ENCODE peak calls at places on chromosome 4, in four cellular contexts. X is choroid plexus epithelial cell, C is HFF-Myc, P is GM06990. Z is an unnamed sample.

GRCh38 chr4:83867221-83867620 is 331.3 kb downstream of the GPAT3 start:
- DNase-seq in X (no peak), C (no peak), P (no peak), Z (no peak)

GRCh38 chr4:38310446-38311043 is 350.3 kb downstream of the PTTG2 start:
- DNase-seq in X (no peak), C (no peak), P (peak), Z (no peak)

GRCh38 chr4:72302981-72303704 is 265.9 kb downstream of the ADAMTS3 start:
- DNase-seq in X (peak), C (no peak), P (no peak), Z (peak)

GRCh38 chr4:66569228-66569627 is 898.9 kb upstream of the EPHA5 start:
- DNase-seq in X (no peak), C (no peak), P (no peak), Z (no peak)

GRCh38 chr4:25759101-25759500 is 103.5 kb downstream of the SLC34A2 start:
- DNase-seq in X (no peak), C (no peak), P (no peak), Z (no peak)

GRCh38 chr4:89904524-89904923 is 9.9 kb downstream of the MMRN1 start:
- DNase-seq in X (no peak), C (no peak), P (no peak), Z (no peak)

GRCh38 chr4:67106846-67107467 is 438.3 kb downstream of the CENPC start:
- DNase-seq in X (peak), C (no peak), P (no peak), Z (no peak)

GRCh38 chr4:27791640-27792039 is 931.0 kb downstream of the STIM2 start:
- DNase-seq in X (peak), C (no peak), P (no peak), Z (peak)

GRCh38 chr4:90328558-90328957 is 201.4 kb downstream of the CCSER1 start:
- DNase-seq in X (peak), C (no peak), P (no peak), Z (peak)

GRCh38 chr4:85862896-85863295 is 387.9 kb downstream of the ARHGAP24 start:
- DNase-seq in X (no peak), C (no peak), P (no peak), Z (no peak)

GRCh38 chr4:13912436-13912835 is 284.9 kb upstream of the BOD1L1 start:
- DNase-seq in X (peak), C (no peak), P (no peak), Z (no peak)

GRCh38 chr4:185383451-185383850 is 12.3 kb downstream of the LRP2BP start:
- DNase-seq in X (no peak), C (no peak), P (no peak), Z (no peak)

GRCh38 chr4:135917016-135917415 is 1615.3 kb downstream of the PCDH18 start:
- DNase-seq in X (peak), C (no peak), P (no peak), Z (peak)

GRCh38 chr4:146520894-146521542 is 722 bp downstream of the SLC10A7 start:
- DNase-seq in X (peak), C (no peak), P (peak), Z (peak)

GRCh38 chr4:2702361-2702760 is 53.8 kb downstream of the TNIP2 start:
- DNase-seq in X (no peak), C (no peak), P (no peak), Z (no peak)

GRCh38 chr4:42411803-42412202 is 14.5 kb downstream of the SHISA3 start:
- DNase-seq in X (peak), C (no peak), P (no peak), Z (peak)

GRCh38 chr4:177266492-177266891 is 43.2 kb upstream of the NEIL3 start:
- DNase-seq in X (no peak), C (no peak), P (no peak), Z (no peak)

GRCh38 chr4:79723507-79723906 is 315.5 kb upstream of the GK2 start:
- DNase-seq in X (peak), C (no peak), P (no peak), Z (no peak)

GRCh38 chr4:81650871-81651270 is 179.2 kb upstream of the RASGEF1B start:
- DNase-seq in X (peak), C (no peak), P (no peak), Z (no peak)

GRCh38 chr4:24974252-24974580 is 56.5 kb downstream of the LGI2 start:
- DNase-seq in X (no peak), C (no peak), P (no peak), Z (no peak)

GRCh38 chr4:106333186-106333585 is 16.8 kb downstream of the AIMP1 start:
- DNase-seq in X (no peak), C (no peak), P (no peak), Z (no peak)

GRCh38 chr4:106325800-106326199 is 9.4 kb downstream of the AIMP1 start:
- DNase-seq in X (peak), C (no peak), P (no peak), Z (no peak)

GRCh38 chr4:106334732-106335131 is 18.4 kb downstream of the AIMP1 start:
- DNase-seq in X (peak), C (no peak), P (no peak), Z (no peak)

DNA sequence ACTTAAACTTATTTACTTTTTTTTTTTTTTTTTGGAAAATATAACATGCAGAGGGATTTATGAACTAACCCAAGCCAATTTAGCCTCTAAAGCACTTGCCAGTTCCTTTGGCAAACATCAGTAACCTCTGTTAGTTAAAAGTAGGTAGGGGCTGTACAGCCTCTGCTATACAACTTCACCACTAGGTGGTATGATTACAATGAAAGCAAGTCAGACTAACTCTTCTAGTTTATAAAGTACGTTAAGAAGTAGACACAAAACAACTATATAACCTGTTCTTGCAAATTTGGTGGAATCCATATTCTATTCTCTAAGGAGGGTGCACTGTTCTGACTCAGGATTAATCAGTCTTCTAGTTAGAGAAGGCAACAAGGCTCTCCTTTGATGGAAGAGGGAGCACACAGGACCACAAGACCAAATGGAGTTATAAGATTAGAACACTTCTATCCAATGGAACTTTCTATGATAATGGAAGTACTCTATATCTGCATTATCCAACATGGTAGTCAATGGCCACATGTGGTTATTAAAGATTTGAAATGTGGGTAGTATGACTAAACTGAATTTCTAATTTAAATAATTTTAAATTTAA is 12.8 kb downstream of the AIMP1 start:
- DNase-seq in X (peak), C (no peak), P (no peak), Z (peak)
- TF ChIP-seq CTCF in X (peak), C (peak), P (peak), Z (peak)

DNA sequence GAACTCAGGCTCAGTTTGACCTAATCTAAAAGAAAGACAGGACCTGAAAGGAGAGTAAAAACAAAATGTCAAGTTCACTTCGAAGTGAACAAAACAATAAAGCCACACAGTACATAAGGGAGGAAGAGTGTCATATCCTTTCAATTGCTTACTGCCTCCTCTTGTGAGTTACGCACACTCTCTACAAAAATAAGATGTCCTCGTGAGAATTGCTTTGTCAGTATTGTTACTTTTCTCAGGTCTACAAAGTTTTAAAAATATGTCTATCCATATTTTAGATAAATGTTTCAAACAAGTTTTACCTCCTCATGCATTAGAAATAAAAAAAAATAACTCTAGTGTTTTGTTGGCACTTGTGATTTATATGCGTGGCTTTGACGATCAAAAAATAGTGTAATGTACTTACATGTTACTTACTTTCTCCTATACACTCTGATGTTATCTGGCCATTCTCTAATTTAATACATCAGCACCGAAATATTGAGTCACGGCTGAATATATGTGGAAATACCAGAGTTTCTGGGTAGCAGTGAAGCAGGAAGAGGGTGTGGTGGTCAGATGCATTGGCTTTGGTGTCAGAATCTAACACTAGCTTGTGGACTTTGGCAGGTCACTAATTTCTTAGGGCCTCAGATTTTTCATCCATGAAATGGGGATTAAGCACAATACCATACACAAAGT is 8.1 kb upstream of the MRPL1 start:
- DNase-seq in X (no peak), C (no peak), P (no peak), Z (no peak)
- H3K4me3 ChIP-seq in X (no peak), C (no peak), P (no peak), Z (no peak)

GRCh38 chr4:76210502-76210901 is 3.1 kb downstream of the SCARB2 start:
- DNase-seq in X (no peak), C (no peak), P (no peak), Z (no peak)

GRCh38 chr4:76212301-76212700 is 1.3 kb downstream of the SCARB2 start:
- DNase-seq in X (no peak), C (no peak), P (no peak), Z (no peak)

GRCh38 chr4:76208005-76208765 is 5.4 kb downstream of the SCARB2 start:
- DNase-seq in X (peak), C (peak), P (no peak), Z (peak)

GRCh38 chr4:76211769-76212168 is 1.9 kb downstream of the SCARB2 start:
- DNase-seq in X (no peak), C (no peak), P (no peak), Z (no peak)

GRCh38 chr4:76209876-76210275 is 3.7 kb downstream of the SCARB2 start:
- DNase-seq in X (no peak), C (no peak), P (no peak), Z (no peak)
- TF ChIP-seq CTCF in X (no peak), C (no peak), P (no peak), Z (no peak)

GRCh38 chr4:119027815-119028214 is 107.8 kb upstream of the MYOZ2 start:
- DNase-seq in X (no peak), C (no peak), P (no peak), Z (no peak)
- H3K4me3 ChIP-seq in X (no peak), C (no peak), P (no peak), Z (peak)